ENCODE peak calls at places on chromosome 19, in seven cellular contexts. One of them, this sample, is unnamed.

GRCh38 chr19:51317381-51317780 is 5.9 kb downstream of the IGLON5 start:
- DNase-seq in H9: no peak
- DNase-seq in gastrocnemius medialis: no peak
- DNase-seq in hepatocyte: peak
- DNase-seq in AG04450: no peak
- DNase-seq in astrocyte: no peak
- DNase-seq in transverse colon: no peak
- DNase-seq in this sample: no peak

GRCh38 chr19:32067686-32068085 is 277.7 kb upstream of the ZNF507 start:
- DNase-seq in H9: peak
- DNase-seq in gastrocnemius medialis: no peak
- DNase-seq in hepatocyte: no peak
- DNase-seq in AG04450: no peak
- DNase-seq in astrocyte: no peak
- DNase-seq in transverse colon: no peak
- DNase-seq in this sample: no peak

GRCh38 chr19:43362179-43362578 is 8.7 kb downstream of the CD177 start:
- DNase-seq in H9: no peak
- DNase-seq in gastrocnemius medialis: no peak
- DNase-seq in hepatocyte: no peak
- DNase-seq in AG04450: no peak
- DNase-seq in astrocyte: peak
- DNase-seq in transverse colon: no peak
- DNase-seq in this sample: no peak

GRCh38 chr19:49588370-49589122 is 2.4 kb upstream of the PRR12 start:
- DNase-seq in H9: no peak
- DNase-seq in gastrocnemius medialis: no peak
- DNase-seq in hepatocyte: no peak
- DNase-seq in AG04450: no peak
- DNase-seq in astrocyte: no peak
- DNase-seq in transverse colon: no peak
- DNase-seq in this sample: no peak

GRCh38 chr19:47729799-47730520 is 15.4 kb upstream of the NOP53 start:
- DNase-seq in H9: peak
- DNase-seq in gastrocnemius medialis: peak
- DNase-seq in hepatocyte: peak
- DNase-seq in AG04450: no peak
- DNase-seq in astrocyte: no peak
- DNase-seq in transverse colon: peak
- DNase-seq in this sample: peak

GRCh38 chr19:32234663-32235217 is 110.7 kb upstream of the ZNF507 start:
- DNase-seq in H9: no peak
- DNase-seq in gastrocnemius medialis: no peak
- DNase-seq in hepatocyte: no peak
- DNase-seq in AG04450: no peak
- DNase-seq in astrocyte: no peak
- DNase-seq in transverse colon: no peak
- DNase-seq in this sample: no peak

GRCh38 chr19:58395220-58395978 is at the start of gene RNF225:
- DNase-seq in H9: peak
- DNase-seq in gastrocnemius medialis: no peak
- DNase-seq in hepatocyte: peak
- DNase-seq in AG04450: no peak
- DNase-seq in astrocyte: no peak
- DNase-seq in transverse colon: peak
- DNase-seq in this sample: no peak

GRCh38 chr19:34461375-34462100 is 20.0 kb upstream of the WTIP start:
- DNase-seq in H9: no peak
- DNase-seq in gastrocnemius medialis: peak
- DNase-seq in hepatocyte: no peak
- DNase-seq in AG04450: no peak
- DNase-seq in astrocyte: peak
- DNase-seq in transverse colon: no peak
- DNase-seq in this sample: peak

GRCh38 chr19:35851213-35852028 is 883 bp downstream of the NPHS1 start:
- DNase-seq in H9: peak
- DNase-seq in gastrocnemius medialis: no peak
- DNase-seq in hepatocyte: peak
- DNase-seq in AG04450: no peak
- DNase-seq in astrocyte: no peak
- DNase-seq in transverse colon: no peak
- DNase-seq in this sample: no peak

GRCh38 chr19:18488838-18489626 is 32.8 kb downstream of the ELL start:
- DNase-seq in H9: peak
- DNase-seq in gastrocnemius medialis: peak
- DNase-seq in hepatocyte: peak
- DNase-seq in AG04450: no peak
- DNase-seq in astrocyte: no peak
- DNase-seq in transverse colon: peak
- DNase-seq in this sample: no peak

GRCh38 chr19:49746206-49746958 is 16.7 kb downstream of the TSKS start:
- DNase-seq in H9: peak
- DNase-seq in gastrocnemius medialis: peak
- DNase-seq in hepatocyte: no peak
- DNase-seq in AG04450: no peak
- DNase-seq in astrocyte: peak
- DNase-seq in transverse colon: peak
- DNase-seq in this sample: no peak

GRCh38 chr19:31140717-31141116 is 208.5 kb downstream of the TSHZ3 start:
- DNase-seq in H9: no peak
- DNase-seq in gastrocnemius medialis: no peak
- DNase-seq in hepatocyte: no peak
- DNase-seq in AG04450: no peak
- DNase-seq in astrocyte: peak
- DNase-seq in transverse colon: no peak
- DNase-seq in this sample: no peak

GRCh38 chr19:46385636-46386035 is 27.7 kb downstream of the CCDC8 start:
- DNase-seq in H9: peak
- DNase-seq in gastrocnemius medialis: no peak
- DNase-seq in hepatocyte: no peak
- DNase-seq in AG04450: no peak
- DNase-seq in astrocyte: no peak
- DNase-seq in transverse colon: no peak
- DNase-seq in this sample: peak

GRCh38 chr19:15025237-15025636 is 24.0 kb upstream of the CASP14 start:
- DNase-seq in H9: no peak
- DNase-seq in gastrocnemius medialis: no peak
- DNase-seq in hepatocyte: no peak
- DNase-seq in AG04450: no peak
- DNase-seq in astrocyte: no peak
- DNase-seq in transverse colon: no peak
- DNase-seq in this sample: no peak

GRCh38 chr19:30106417-30107095 is 164.5 kb downstream of the URI1 start:
- DNase-seq in H9: no peak
- DNase-seq in gastrocnemius medialis: no peak
- DNase-seq in hepatocyte: no peak
- DNase-seq in AG04450: no peak
- DNase-seq in astrocyte: no peak
- DNase-seq in transverse colon: no peak
- DNase-seq in this sample: no peak

GRCh38 chr19:41887711-41888382 is 4.9 kb downstream of the ARHGEF1 start:
- DNase-seq in H9: peak
- DNase-seq in gastrocnemius medialis: no peak
- DNase-seq in hepatocyte: peak
- DNase-seq in AG04450: no peak
- DNase-seq in astrocyte: peak
- DNase-seq in transverse colon: peak
- DNase-seq in this sample: no peak

GRCh38 chr19:11426656-11427055 is 7.5 kb upstream of the RGL3 start:
- DNase-seq in H9: no peak
- DNase-seq in gastrocnemius medialis: no peak
- DNase-seq in hepatocyte: no peak
- DNase-seq in AG04450: no peak
- DNase-seq in astrocyte: no peak
- DNase-seq in transverse colon: no peak
- DNase-seq in this sample: no peak

GRCh38 chr19:48636859-48637448 is at the start of gene DBP:
- DNase-seq in H9: peak
- DNase-seq in gastrocnemius medialis: peak
- DNase-seq in hepatocyte: peak
- DNase-seq in AG04450: no peak
- DNase-seq in astrocyte: no peak
- DNase-seq in transverse colon: peak
- DNase-seq in this sample: peak

GRCh38 chr19:20315543-20315942 is 148.5 kb downstream of the ZNF486 start:
- DNase-seq in H9: no peak
- DNase-seq in gastrocnemius medialis: no peak
- DNase-seq in hepatocyte: no peak
- DNase-seq in AG04450: no peak
- DNase-seq in astrocyte: no peak
- DNase-seq in transverse colon: no peak
- DNase-seq in this sample: no peak

GRCh38 chr19:24033962-24034342 is 53.0 kb upstream of the ZNF254 start:
- DNase-seq in H9: no peak
- DNase-seq in gastrocnemius medialis: peak
- DNase-seq in hepatocyte: peak
- DNase-seq in AG04450: peak
- DNase-seq in astrocyte: peak
- DNase-seq in transverse colon: peak
- DNase-seq in this sample: peak

GRCh38 chr19:5112681-5113080 is 143.8 kb downstream of the KDM4B start:
- DNase-seq in H9: no peak
- DNase-seq in gastrocnemius medialis: no peak
- DNase-seq in hepatocyte: no peak
- DNase-seq in AG04450: no peak
- DNase-seq in astrocyte: no peak
- DNase-seq in transverse colon: no peak
- DNase-seq in this sample: no peak
- H3K27ac ChIP-seq in H9: no peak
- H3K27ac ChIP-seq in gastrocnemius medialis: no peak
- H3K27ac ChIP-seq in hepatocyte: no peak
- H3K27ac ChIP-seq in AG04450: no peak
- H3K27ac ChIP-seq in astrocyte: peak
- H3K27ac ChIP-seq in transverse colon: no peak
- H3K27ac ChIP-seq in this sample: no peak

DNA sequence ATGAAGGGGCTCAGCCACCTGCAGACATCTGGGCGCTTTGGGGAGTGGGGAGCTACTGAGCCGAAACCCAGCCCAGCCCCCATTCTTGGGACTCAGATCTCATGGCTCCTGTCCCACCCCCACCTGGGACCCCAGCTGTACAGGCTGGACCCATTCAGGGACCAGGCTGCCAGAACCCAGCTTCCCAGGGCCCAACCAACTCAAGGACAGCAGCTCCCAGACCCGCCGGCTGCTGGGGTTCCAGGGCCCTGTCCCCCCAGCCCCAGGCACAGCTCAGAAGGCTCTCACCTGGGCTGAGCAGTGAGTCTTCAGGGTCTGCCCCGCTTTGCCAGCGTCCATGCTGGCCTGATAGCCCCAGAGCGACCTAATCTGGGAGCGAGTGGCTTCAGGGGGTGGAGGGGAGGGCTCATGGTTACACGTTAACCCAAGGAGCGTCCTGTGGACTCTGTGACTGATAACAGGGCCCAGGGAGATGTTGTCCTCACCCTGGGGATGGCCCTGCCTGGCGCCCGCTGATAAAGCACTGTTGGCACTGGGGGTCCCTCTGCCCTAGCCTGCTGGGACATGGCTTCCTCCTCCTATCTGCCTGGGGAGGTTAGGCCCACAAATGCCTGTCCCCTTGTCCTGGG is at the start of gene TMEM86B:
- DNase-seq in H9: peak
- DNase-seq in gastrocnemius medialis: no peak
- DNase-seq in hepatocyte: peak
- DNase-seq in AG04450: no peak
- DNase-seq in astrocyte: no peak
- DNase-seq in transverse colon: no peak
- DNase-seq in this sample: no peak
- H3K27ac ChIP-seq in H9: no peak
- H3K27ac ChIP-seq in gastrocnemius medialis: no peak
- H3K27ac ChIP-seq in hepatocyte: peak
- H3K27ac ChIP-seq in AG04450: no peak
- H3K27ac ChIP-seq in astrocyte: no peak
- H3K27ac ChIP-seq in transverse colon: peak
- H3K27ac ChIP-seq in this sample: no peak

GRCh38 chr19:55176116-55176515 is 4.0 kb downstream of the SYT5 start:
- DNase-seq in H9: no peak
- DNase-seq in gastrocnemius medialis: no peak
- DNase-seq in hepatocyte: no peak
- DNase-seq in AG04450: no peak
- DNase-seq in astrocyte: no peak
- DNase-seq in transverse colon: no peak
- DNase-seq in this sample: no peak

GRCh38 chr19:55174425-55175116 is 5.5 kb downstream of the SYT5 start:
- DNase-seq in H9: no peak
- DNase-seq in gastrocnemius medialis: no peak
- DNase-seq in hepatocyte: no peak
- DNase-seq in AG04450: no peak
- DNase-seq in astrocyte: no peak
- DNase-seq in transverse colon: no peak
- DNase-seq in this sample: no peak

GRCh38 chr19:55173186-55173716 is 6.8 kb upstream of the DNAAF3 start:
- DNase-seq in H9: no peak
- DNase-seq in gastrocnemius medialis: no peak
- DNase-seq in hepatocyte: no peak
- DNase-seq in AG04450: no peak
- DNase-seq in astrocyte: no peak
- DNase-seq in transverse colon: no peak
- DNase-seq in this sample: no peak

GRCh38 chr19:55173717-55174409 is 6.2 kb downstream of the SYT5 start:
- DNase-seq in H9: peak
- DNase-seq in gastrocnemius medialis: no peak
- DNase-seq in hepatocyte: peak
- DNase-seq in AG04450: no peak
- DNase-seq in astrocyte: no peak
- DNase-seq in transverse colon: peak
- DNase-seq in this sample: no peak

GRCh38 chr19:55175117-55175867 is 4.8 kb downstream of the SYT5 start:
- DNase-seq in H9: peak
- DNase-seq in gastrocnemius medialis: no peak
- DNase-seq in hepatocyte: no peak
- DNase-seq in AG04450: no peak
- DNase-seq in astrocyte: no peak
- DNase-seq in transverse colon: no peak
- DNase-seq in this sample: no peak
- H3K27ac ChIP-seq in H9: no peak
- H3K27ac ChIP-seq in gastrocnemius medialis: no peak
- H3K27ac ChIP-seq in hepatocyte: no peak
- H3K27ac ChIP-seq in AG04450: no peak
- H3K27ac ChIP-seq in astrocyte: no peak
- H3K27ac ChIP-seq in transverse colon: no peak
- H3K27ac ChIP-seq in this sample: no peak

DNA sequence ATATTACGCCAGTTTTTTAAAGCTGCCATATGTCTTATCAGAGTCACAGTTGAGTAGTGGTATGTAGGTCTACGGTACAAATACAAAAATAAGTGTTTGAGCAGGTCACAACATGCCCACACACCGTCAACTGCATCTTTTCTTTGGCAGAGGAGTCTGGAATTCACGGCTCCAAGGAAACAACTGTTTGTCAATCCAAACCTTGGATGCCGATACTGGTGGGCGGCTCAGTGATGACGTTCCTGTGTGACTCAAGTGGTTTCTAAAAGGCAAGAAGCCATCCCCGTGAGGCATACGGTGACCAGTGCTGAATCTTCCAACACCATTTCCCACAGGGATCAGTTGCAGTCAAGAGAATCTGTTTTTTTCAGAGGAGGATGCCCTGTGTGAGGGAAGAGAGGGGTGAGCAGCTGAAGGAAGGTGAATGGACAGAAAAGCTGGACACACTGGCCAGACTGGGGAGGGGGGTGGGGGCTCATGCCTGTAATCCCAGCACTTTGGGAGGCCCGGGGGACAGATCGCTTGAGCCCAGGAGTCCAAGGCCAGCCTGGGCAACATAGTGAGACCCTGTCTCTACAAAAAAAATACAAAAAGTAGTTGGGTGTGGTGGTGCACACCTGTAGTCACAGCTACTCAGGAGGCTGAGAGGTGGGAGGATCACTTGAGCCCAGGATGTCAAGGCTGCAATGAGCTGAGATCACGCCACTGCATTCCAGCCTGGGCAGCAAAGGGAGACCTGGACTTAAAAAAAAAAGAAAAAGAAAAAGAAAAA is 22.8 kb upstream of the CEBPG start:
- DNase-seq in H9: no peak
- DNase-seq in gastrocnemius medialis: peak
- DNase-seq in hepatocyte: no peak
- DNase-seq in AG04450: no peak
- DNase-seq in astrocyte: peak
- DNase-seq in transverse colon: no peak
- DNase-seq in this sample: no peak
- H3K27ac ChIP-seq in H9: no peak
- H3K27ac ChIP-seq in gastrocnemius medialis: no peak
- H3K27ac ChIP-seq in hepatocyte: no peak
- H3K27ac ChIP-seq in AG04450: no peak
- H3K27ac ChIP-seq in astrocyte: no peak
- H3K27ac ChIP-seq in transverse colon: no peak
- H3K27ac ChIP-seq in this sample: no peak